ENCODE peak calls at places on chromosomes 1 and 21, in nine cellular contexts. X, F, R, D, M, Q, N, L and B are unnamed samples.
A peak's percentile ranks its signal among the peaks of the same experiment; 100 is the strongest.

GRCh38 chr1:109246141-109246551 is 3.2 kb upstream of the CELSR2 start:
- DNase-seq in X (no peak), F (no peak), R (no peak), D (no peak), M (no peak), Q (no peak), N (no peak), L (no peak), B (no peak)

GRCh38 chr21:46220847-46221246 is 7.7 kb downstream of the LSS start:
- DNase-seq in X (no peak), F (no peak), R (no peak), D (no peak), M (no peak), Q (no peak), N (no peak), L (no peak), B (no peak)

GRCh38 chr1:246784621-246785535 is 60.7 kb downstream of the SCCPDH start:
- DNase-seq in X (no peak), F (no peak), R (no peak), D (peak; percentile 48), M (peak; percentile 47), Q (peak; percentile 84), N (no peak), L (no peak), B (no peak)

GRCh38 chr1:112074711-112075110 is 85.2 kb upstream of the KCND3 start:
- DNase-seq in X (no peak), F (no peak), R (no peak), D (no peak), M (no peak), Q (no peak), N (no peak), L (no peak), B (no peak)

GRCh38 chr21:45538381-45539045 is 3.7 kb downstream of the SLC19A1 start:
- DNase-seq in X (no peak), F (no peak), R (peak; percentile 6), D (no peak), M (no peak), Q (no peak), N (no peak), L (no peak), B (peak; percentile 41)

GRCh38 chr1:230377324-230377723 is 48.8 kb downstream of the PGBD5 start:
- DNase-seq in X (no peak), F (no peak), R (no peak), D (no peak), M (no peak), Q (no peak), N (no peak), L (no peak), B (no peak)

GRCh38 chr1:53131590-53131938 is 10.9 kb downstream of the SLC1A7 start:
- DNase-seq in X (no peak), F (no peak), R (no peak), D (no peak), M (no peak), Q (no peak), N (no peak), L (no peak), B (no peak)

GRCh38 chr1:229716064-229716463 is 90.0 kb downstream of the URB2 start:
- DNase-seq in X (peak; percentile 19), F (no peak), R (no peak), D (no peak), M (no peak), Q (peak; percentile 83), N (no peak), L (no peak), B (no peak)

GRCh38 chr1:22616571-22616970 is 19.9 kb upstream of the C1QA start:
- DNase-seq in X (no peak), F (no peak), R (no peak), D (no peak), M (no peak), Q (no peak), N (no peak), L (no peak), B (no peak)

GRCh38 chr1:11364170-11364569 is 91.2 kb downstream of the UBIAD1 start:
- DNase-seq in X (no peak), F (no peak), R (no peak), D (peak; percentile 18), M (no peak), Q (no peak), N (no peak), L (peak; percentile 19), B (no peak)

GRCh38 chr1:207115269-207115668 is 11.2 kb downstream of the C4BPA start:
- DNase-seq in X (no peak), F (no peak), R (no peak), D (no peak), M (no peak), Q (peak; percentile 8), N (no peak), L (no peak), B (no peak)

GRCh38 chr1:8382051-8382505 is 64.2 kb downstream of the SLC45A1 start:
- DNase-seq in X (no peak), F (no peak), R (no peak), D (no peak), M (no peak), Q (peak; percentile 67), N (no peak), L (no peak), B (no peak)

GRCh38 chr1:99784809-99785255 is 18.4 kb upstream of the FRRS1 start:
- DNase-seq in X (no peak), F (peak; percentile 14), R (no peak), D (peak; percentile 13), M (no peak), Q (no peak), N (no peak), L (no peak), B (no peak)

GRCh38 chr21:26127918-26128317 is 42.7 kb downstream of the APP start:
- DNase-seq in X (peak; percentile 34), F (no peak), R (peak; percentile 75), D (no peak), M (peak; percentile 69), Q (peak; percentile 55), N (no peak), L (no peak), B (no peak)

GRCh38 chr21:37503848-37504467 is 137.4 kb downstream of the DYRK1A start:
- DNase-seq in X (no peak), F (no peak), R (no peak), D (peak; percentile 48), M (peak; percentile 87), Q (peak; percentile 95), N (peak; percentile 40), L (no peak), B (no peak)

GRCh38 chr1:61446531-61446991 is 278.4 kb downstream of the TM2D1 start:
- DNase-seq in X (no peak), F (no peak), R (no peak), D (no peak), M (no peak), Q (no peak), N (no peak), L (no peak), B (no peak)

GRCh38 chr1:183953031-183953430 is 84.5 kb downstream of the COLGALT2 start:
- DNase-seq in X (no peak), F (no peak), R (no peak), D (no peak), M (peak; percentile 28), Q (no peak), N (peak; percentile 30), L (no peak), B (no peak)

GRCh38 chr1:201127755-201128455 is 921 bp upstream of the ASCL5 start:
- DNase-seq in X (peak; percentile 19), F (no peak), R (no peak), D (no peak), M (peak; percentile 63), Q (no peak), N (no peak), L (no peak), B (no peak)

GRCh38 chr1:10852018-10852417 is 55.6 kb upstream of the CASZ1 start:
- DNase-seq in X (no peak), F (no peak), R (no peak), D (no peak), M (no peak), Q (no peak), N (no peak), L (no peak), B (no peak)

GRCh38 chr1:84095308-84095707 is 48.8 kb upstream of the PRKACB start:
- DNase-seq in X (no peak), F (no peak), R (no peak), D (no peak), M (no peak), Q (no peak), N (no peak), L (no peak), B (no peak)

GRCh38 chr1:189662190-189662589 is 815.5 kb downstream of the BRINP3 start:
- DNase-seq in X (peak; percentile 51), F (no peak), R (no peak), D (no peak), M (peak; percentile 10), Q (no peak), N (no peak), L (peak; percentile 67), B (no peak)
- TF ChIP-seq CTCF in X (no peak), F (no peak), R (no peak), D (no peak), M (no peak), Q (no peak), N (no peak), L (peak; percentile 4), B (no peak)

GRCh38 chr1:2298685-2299673 is 70.9 kb downstream of the SKI start:
- DNase-seq in X (peak; percentile 29), F (no peak), R (no peak), D (no peak), M (no peak), Q (no peak), N (no peak), L (no peak), B (peak; percentile 89)
- TF ChIP-seq CTCF in X (no peak), F (no peak), R (no peak), D (no peak), M (no peak), Q (no peak), N (no peak), L (no peak), B (no peak)

GRCh38 chr1:156456625-156457465 is 43.7 kb downstream of the MEF2D start:
- DNase-seq in X (peak; percentile 97), F (peak; percentile 94), R (peak; percentile 99), D (peak; percentile 99), M (peak; percentile 97), Q (peak; percentile 98), N (peak; percentile 98), L (peak; percentile 97), B (peak; percentile 99)
- TF ChIP-seq CTCF in X (no peak), F (no peak), R (no peak), D (peak; percentile 1), M (no peak), Q (no peak), N (no peak), L (no peak), B (no peak)

DNA sequence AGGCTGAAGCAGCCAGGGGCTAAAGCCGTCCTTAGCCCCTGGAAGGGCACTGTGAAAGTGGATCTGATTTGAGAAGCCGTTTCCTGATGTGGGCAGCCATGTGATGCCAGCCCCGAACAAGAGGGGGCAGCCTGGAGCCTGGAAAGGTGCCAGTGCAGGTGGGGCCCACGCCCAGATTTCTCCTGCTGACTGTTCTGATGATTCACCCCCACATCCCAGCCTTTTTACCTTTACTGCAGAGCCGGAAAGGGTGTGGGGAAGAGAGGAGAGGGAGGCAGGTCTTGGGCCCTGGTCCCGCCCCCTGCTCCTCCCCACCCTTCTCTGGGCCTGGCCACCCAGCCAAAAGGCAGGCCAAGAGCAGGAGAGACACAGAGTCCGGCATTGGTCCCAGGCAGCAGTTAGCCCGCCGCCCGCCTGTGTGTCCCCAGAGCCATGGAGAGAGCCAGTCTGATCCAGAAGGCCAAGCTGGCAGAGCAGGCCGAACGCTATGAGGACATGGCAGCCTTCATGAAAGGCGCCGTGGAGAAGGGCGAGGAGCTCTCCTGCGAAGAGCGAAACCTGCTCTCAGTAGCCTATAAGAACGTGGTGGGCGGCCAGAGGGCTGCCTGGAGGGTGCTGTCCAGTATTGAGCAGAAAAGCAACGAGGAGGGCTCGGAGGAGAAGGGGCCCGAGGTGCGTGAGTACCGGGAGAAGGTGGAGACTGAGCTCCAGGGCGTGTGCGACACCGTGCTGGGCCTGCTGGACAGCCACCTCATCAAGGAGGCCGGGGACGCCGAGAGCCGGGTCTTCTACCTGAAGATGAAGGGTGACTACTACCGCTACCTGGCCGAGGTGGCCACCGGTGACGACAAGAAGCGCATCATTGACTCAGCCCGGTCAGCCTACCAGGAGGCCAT is at the start of gene SFN:
- DNase-seq in X (peak; percentile 99), F (peak; percentile 51), R (no peak), D (peak; percentile 77), M (no peak), Q (no peak), N (peak; percentile 84), L (peak; percentile 98), B (no peak)
- TF ChIP-seq CTCF in X (peak; percentile 94), F (peak; percentile 30), R (no peak), D (peak; percentile 64), M (peak; percentile 20), Q (peak; percentile 34), N (peak; percentile 34), L (peak; percentile 84), B (peak; percentile 22)